ENCODE peak calls at places on chromosomes 3 and 15, in five cellular contexts. W is substantia nigra, H is H54, A is astrocyte of the cerebellum, C is LoVo. S is an unnamed sample.
A peak's percentile ranks its signal among the peaks of the same experiment; 100 is the strongest.

GRCh38 chr3:130733236-130733884 is 13.3 kb downstream of the PIK3R4 start:
- DNase-seq in C (no peak), W (no peak), A (no peak), H (no peak), S (no peak)

GRCh38 chr3:14767706-14768105 is 51.1 kb upstream of the FGD5 start:
- DNase-seq in A (no peak), W (no peak), C (no peak), H (no peak), S (no peak)

GRCh38 chr3:98376631-98377030 is 13.8 kb upstream of the OR5K3 start:
- DNase-seq in C (no peak), W (no peak), A (no peak), H (no peak), S (no peak)

GRCh38 chr15:100093211-100094126 is 248.3 kb downstream of the ADAMTS17 start:
- DNase-seq in W (no peak), A (peak; percentile 67), H (no peak), C (no peak), S (peak; percentile 17)

GRCh38 chr3:187046033-187046432 is 93.3 kb downstream of the RPL39L start:
- DNase-seq in C (no peak), H (no peak), A (no peak), W (no peak), S (no peak)

GRCh38 chr15:74146277-74146800 is 16.0 kb downstream of the ISLR2 start:
- DNase-seq in H (no peak), C (no peak), A (no peak), W (no peak), S (no peak)

GRCh38 chr3:126541628-126542339 is 16.9 kb downstream of the C3orf22 start:
- DNase-seq in C (no peak), A (no peak), H (no peak), W (no peak), S (peak; percentile 82)

GRCh38 chr15:72474466-72474911 is 359 bp downstream of the ARIH1 start:
- DNase-seq in W (peak; percentile 55), A (no peak), H (no peak), C (no peak), S (no peak)

GRCh38 chr3:16803019-16803418 is 81.7 kb upstream of the PLCL2 start:
- DNase-seq in H (no peak), C (no peak), W (no peak), A (no peak), S (no peak)

GRCh38 chr3:141449424-141449823 is 37.4 kb upstream of the RASA2 start:
- DNase-seq in A (no peak), H (no peak), W (no peak), C (no peak), S (no peak)

GRCh38 chr3:196144383-196145105 is 62.7 kb upstream of the TFRC start:
- DNase-seq in H (peak; percentile 82), C (no peak), W (no peak), A (no peak), S (no peak)

GRCh38 chr3:14511971-14512943 is 27.9 kb downstream of the GRIP2 start:
- DNase-seq in W (no peak), H (no peak), C (no peak), A (no peak), S (no peak)

GRCh38 chr15:52050416-52050815 is 31.4 kb downstream of the MAPK6 start:
- DNase-seq in C (peak; percentile 34), W (no peak), H (no peak), A (no peak), S (no peak)

GRCh38 chr15:67721996-67722395 is 103.3 kb upstream of the SKOR1 start:
- DNase-seq in W (no peak), A (no peak), C (no peak), H (no peak), S (no peak)

GRCh38 chr3:46350262-46350565 is 3.7 kb upstream of the CCR2 start:
- DNase-seq in W (no peak), A (no peak), C (no peak), H (no peak), S (no peak)

GRCh38 chr3:99884484-99884883 is 66.8 kb downstream of the CMSS1 start:
- DNase-seq in W (no peak), C (no peak), A (no peak), H (no peak), S (no peak)

GRCh38 chr3:20280257-20280656 is 94.3 kb upstream of the SGO1 start:
- DNase-seq in A (no peak), C (no peak), W (no peak), H (no peak), S (no peak)

GRCh38 chr3:74639681-74640080 is 25.2 kb upstream of the CNTN3 start:
- DNase-seq in C (no peak), A (no peak), W (no peak), H (no peak), S (no peak)

GRCh38 chr15:72481015-72481659 is 7.0 kb downstream of the ARIH1 start:
- DNase-seq in W (no peak), C (no peak), A (no peak), H (no peak), S (no peak)

GRCh38 chr15:55937040-55937439 is 56.4 kb downstream of the NEDD4 start:
- DNase-seq in A (no peak), C (no peak), W (no peak), H (no peak), S (no peak)

GRCh38 chr3:113571360-113571759 is 39.0 kb downstream of the SIDT1 start:
- DNase-seq in A (no peak), C (no peak), H (no peak), W (no peak), S (no peak)

GRCh38 chr3:115932807-115933206 is 309.5 kb downstream of the GAP43 start:
- DNase-seq in A (no peak), H (no peak), C (no peak), W (no peak), S (no peak)

GRCh38 chr3:37054370-37054769 is 61.1 kb downstream of the MLH1 start:
- DNase-seq in C (peak; percentile 3), H (peak; percentile 20), A (no peak), W (no peak), S (no peak)

GRCh38 chr3:56914646-56915045 is 112.9 kb upstream of the ARHGEF3 start:
- DNase-seq in H (no peak), C (no peak), W (no peak), A (no peak), S (no peak)